ENCODE peak calls at places on chromosomes 2 and 18, in four cellular contexts. Q is hippocampal formation; G is spleen; A is activated CD4-positive, alpha-beta T cell treated with anti-CD3 and anti-CD28 coated beads, Interleukin-2, amount 50 U/mL, for 1 hour. E is an unnamed sample.

GRCh38 chr2:15313657-15314056 is 247.5 kb downstream of the NBAS start:
- DNase-seq in Q (no peak), A (no peak), G (no peak), E (no peak)

GRCh38 chr2:232235716-232236115 is 142.8 kb upstream of the ALPP start:
- DNase-seq in A (no peak), G (no peak), Q (no peak), E (no peak)

GRCh38 chr2:160940699-160941098 is 219.5 kb upstream of the TANK start:
- DNase-seq in A (no peak), G (no peak), Q (no peak), E (no peak)

GRCh38 chr2:27954771-27955384 is 64.3 kb downstream of the BABAM2 start:
- DNase-seq in A (no peak), G (no peak), Q (peak), E (no peak)

GRCh38 chr2:108911807-108912628 is 77.0 kb downstream of the EDAR start:
- DNase-seq in A (no peak), G (peak), Q (no peak), E (no peak)

GRCh38 chr18:48670751-48671560 is 132.1 kb downstream of the CTIF start:
- DNase-seq in Q (no peak), A (no peak), G (no peak), E (no peak)

GRCh38 chr2:158539176-158539895 is 82.6 kb downstream of the PKP4 start:
- DNase-seq in A (no peak), Q (peak), G (no peak), E (no peak)

GRCh38 chr2:100350661-100351185 is 28.4 kb upstream of the LONRF2 start:
- DNase-seq in G (no peak), A (no peak), Q (no peak), E (no peak)

GRCh38 chr18:22494771-22495170 is 77.1 kb upstream of the CTAGE1 start:
- DNase-seq in Q (no peak), A (no peak), G (no peak), E (no peak)

GRCh38 chr2:51706220-51706619 is 674.3 kb upstream of the NRXN1 start:
- DNase-seq in G (no peak), Q (no peak), A (no peak), E (no peak)

GRCh38 chr2:30223413-30223874 is 7.9 kb upstream of the LBH start:
- DNase-seq in Q (no peak), G (no peak), A (no peak), E (no peak)

GRCh38 chr2:42859801-42860200 is 67.4 kb upstream of the HAAO start:
- DNase-seq in Q (no peak), G (no peak), A (no peak), E (no peak)

GRCh38 chr2:5908030-5908429 is 215.8 kb downstream of the SOX11 start:
- DNase-seq in Q (no peak), G (no peak), A (no peak), E (no peak)

GRCh38 chr18:72973831-72974230 is 106.0 kb upstream of the NETO1 start:
- DNase-seq in A (no peak), Q (no peak), G (no peak), E (no peak)

E was measured in frontal cortex.